ENCODE peak calls at places on chromosomes 3 and 15, in seven cellular contexts. S, F, X, H, L, P and C are unnamed samples.

GRCh38 chr3:193040836-193041672 is 123.4 kb upstream of the MB21D2 start:
- DNase-seq in S (no peak), F (no peak), X (peak; percentile 55), H (peak; percentile 43), L (peak; percentile 13), P (peak; percentile 50), C (no peak)

GRCh38 chr3:157145566-157145965 is 14.4 kb downstream of the CCNL1 start:
- DNase-seq in S (no peak), F (no peak), X (no peak), H (no peak), L (no peak), P (no peak), C (no peak)

GRCh38 chr3:112010631-112011030 is 11.9 kb downstream of the TAGLN3 start:
- DNase-seq in S (no peak), F (no peak), X (no peak), H (no peak), L (no peak), P (no peak), C (no peak)

GRCh38 chr15:89828324-89829145 is 13.9 kb upstream of the ANPEP start:
- DNase-seq in S (peak; percentile 53), F (no peak), X (no peak), H (no peak), L (no peak), P (no peak), C (no peak)

GRCh38 chr15:58684036-58684700 is 65.3 kb downstream of the ADAM10 start:
- DNase-seq in S (no peak), F (no peak), X (no peak), H (no peak), L (no peak), P (no peak), C (no peak)

GRCh38 chr15:100340721-100341661 is 784 bp downstream of the ADAMTS17 start:
- DNase-seq in S (no peak), F (no peak), X (peak; percentile 35), H (no peak), L (no peak), P (no peak), C (no peak)

GRCh38 chr3:167886690-167887089 is 151.2 kb downstream of the SERPINI1 start:
- DNase-seq in S (no peak), F (no peak), X (no peak), H (no peak), L (no peak), P (no peak), C (no peak)

GRCh38 chr15:81722982-81723381 is 322.8 kb downstream of the MEX3B start:
- DNase-seq in S (no peak), F (no peak), X (no peak), H (no peak), L (no peak), P (no peak), C (no peak)

GRCh38 chr3:138939563-138940241 is 7.2 kb downstream of the FOXL2 start:
- DNase-seq in S (no peak), F (no peak), X (no peak), H (no peak), L (no peak), P (no peak), C (no peak)

GRCh38 chr15:89794627-89795241 is 18.6 kb downstream of the MESP2 start:
- DNase-seq in S (no peak), F (peak; percentile 30), X (no peak), H (peak; percentile 95), L (no peak), P (no peak), C (no peak)

GRCh38 chr3:100103558-100104441 is 10.5 kb downstream of the FILIP1L start:
- DNase-seq in S (no peak), F (no peak), X (no peak), H (no peak), L (no peak), P (no peak), C (no peak)

GRCh38 chr3:157066335-157067071 is 93.4 kb downstream of the CCNL1 start:
- DNase-seq in S (no peak), F (no peak), X (no peak), H (no peak), L (no peak), P (no peak), C (no peak)

GRCh38 chr3:50257990-50258389 is 11.0 kb upstream of the SEMA3B start:
- DNase-seq in S (no peak), F (no peak), X (no peak), H (no peak), L (no peak), P (no peak), C (no peak)

GRCh38 chr3:50260942-50261441 is 8.0 kb upstream of the SEMA3B start:
- DNase-seq in S (no peak), F (no peak), X (no peak), H (no peak), L (no peak), P (no peak), C (no peak)

GRCh38 chr3:50260027-50260941 is 8.7 kb upstream of the SEMA3B start:
- DNase-seq in S (peak; percentile 93), F (peak; percentile 98), X (peak; percentile 78), H (peak; percentile 93), L (peak; percentile 80), P (no peak), C (peak; percentile 80)

GRCh38 chr3:50258979-50259378 is 10.0 kb upstream of the SEMA3B start:
- DNase-seq in S (no peak), F (no peak), X (no peak), H (no peak), L (no peak), P (no peak), C (no peak)

GRCh38 chr3:50259432-50260026 is 9.4 kb upstream of the SEMA3B start:
- DNase-seq in S (no peak), F (no peak), X (no peak), H (no peak), L (no peak), P (no peak), C (no peak)
- H3K4me3 ChIP-seq in S (peak overlapping the region; percentile 65), F (no peak overlapping the region), X (no peak overlapping the region), H (no peak overlapping the region), L (no peak overlapping the region), P (peak overlapping the region; percentile 25), C (peak overlapping the region; percentile 54)

DNA sequence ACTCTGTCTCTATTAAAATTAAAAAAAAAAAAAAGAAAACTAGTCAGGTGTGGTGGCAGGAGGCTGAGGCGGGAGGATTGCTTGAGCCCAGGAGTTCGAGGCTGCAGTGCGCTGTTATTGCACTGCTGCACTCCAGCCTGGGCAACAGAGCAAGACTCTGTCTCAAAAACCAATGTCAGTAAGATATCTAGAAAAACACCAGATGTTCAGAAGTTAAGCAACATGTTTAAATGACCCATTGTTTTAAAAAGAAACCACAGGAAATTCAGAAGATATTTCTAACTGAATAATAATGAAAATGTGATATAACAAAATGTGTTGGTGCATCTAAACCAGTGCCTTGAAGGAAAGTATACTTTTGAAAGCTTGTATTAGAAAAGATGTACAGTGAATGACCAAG is 203.4 kb upstream of the CGNL1 start:
- DNase-seq in S (no peak), F (no peak), X (peak; percentile 13), H (peak; percentile 50), L (no peak), P (no peak), C (no peak)
- H3K36me3 ChIP-seq in S (no peaks in the 10 kb centered on the region), F (peaks cover 1% of the 10 kb centered on the region), X (peaks cover 4% of the 10 kb centered on the region), H (peaks cover 3% of the 10 kb centered on the region), L (no peaks in the 10 kb centered on the region), P (no peaks in the 10 kb centered on the region), C (no peaks in the 10 kb centered on the region)

DNA sequence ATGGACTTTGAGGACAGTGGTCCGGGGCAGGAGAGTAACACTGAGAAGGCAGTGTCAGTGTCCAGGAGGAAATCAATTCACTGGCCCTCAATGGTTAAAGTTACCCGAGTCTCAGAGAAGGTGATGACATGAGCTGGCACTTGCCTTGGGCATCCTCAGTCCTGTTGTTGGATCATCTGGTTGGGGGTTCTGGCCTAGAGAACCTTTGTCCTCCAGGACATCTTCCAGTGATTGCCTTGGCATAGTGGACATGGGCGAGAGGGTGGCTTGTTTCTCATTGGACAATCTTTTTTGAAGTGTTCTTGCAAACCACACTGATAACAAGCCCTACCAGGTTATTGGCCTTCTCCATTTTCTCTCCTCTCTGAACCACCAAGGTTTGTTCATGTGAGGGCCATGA is 83.4 kb upstream of the TERB2 start:
- DNase-seq in S (no peak), F (no peak), X (no peak), H (no peak), L (no peak), P (no peak), C (no peak)
- H3K4me1 ChIP-seq in S (no peaks in the 10 kb centered on the region), F (no peaks in the 10 kb centered on the region), X (no peaks in the 10 kb centered on the region), H (no peaks in the 10 kb centered on the region), L (no peaks in the 10 kb centered on the region), P (no peaks in the 10 kb centered on the region), C (no peaks in the 10 kb centered on the region)

DNA sequence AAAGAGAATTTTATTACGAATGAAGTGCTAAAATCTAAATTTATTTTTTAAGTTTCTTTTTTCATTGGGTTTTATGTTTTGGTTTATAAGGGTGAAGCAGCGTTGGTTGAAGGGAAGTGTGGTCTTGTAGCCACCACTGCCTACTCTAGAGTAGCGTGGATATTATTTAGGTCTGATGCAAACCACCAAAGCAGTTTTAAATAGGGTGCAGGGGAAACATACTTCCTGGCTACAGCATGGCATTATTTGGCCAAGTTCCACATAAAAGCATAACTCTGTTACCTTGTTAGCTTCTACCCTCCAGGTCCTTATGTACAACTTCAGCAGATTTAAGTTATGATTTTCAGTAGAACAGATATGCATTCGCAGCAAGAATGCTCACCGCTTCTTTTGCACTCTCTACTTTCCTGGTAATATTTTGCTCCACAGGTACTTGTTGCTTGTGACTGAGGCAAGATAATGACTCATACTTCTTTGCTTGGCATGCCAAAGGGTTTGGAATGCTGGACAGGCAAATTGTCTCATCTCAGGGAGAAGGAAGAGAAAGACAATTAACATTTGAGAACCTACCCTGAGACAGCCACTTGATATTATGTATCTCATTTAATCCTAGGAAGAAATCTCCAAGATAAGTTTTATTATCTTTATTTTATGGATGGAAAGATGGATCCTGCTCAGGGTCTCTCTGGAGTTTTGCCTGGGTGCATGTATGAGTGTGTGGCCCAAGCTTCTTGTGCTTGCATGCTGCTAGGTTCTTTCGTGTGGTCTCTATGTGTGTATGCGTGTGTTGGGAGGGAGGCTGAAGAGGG is 5.4 kb downstream of the TGFBR2 start:
- DNase-seq in S (no peak), F (no peak), X (peak; percentile 67), H (no peak), L (no peak), P (no peak), C (no peak)
- H3K4me3 ChIP-seq in S (no peak overlapping the region), F (no peak overlapping the region), X (peak overlapping the region; percentile 96), H (peak overlapping the region; percentile 16), L (peak overlapping the region; percentile 81), P (peak overlapping the region; percentile 3), C (peak overlapping the region; percentile 35)

GRCh38 chr3:14663396-14663795 is 11.5 kb upstream of the C3orf20 start:
- DNase-seq in S (no peak), F (no peak), X (no peak), H (no peak), L (no peak), P (no peak), C (no peak)
- H3K36me3 ChIP-seq in S (peaks cover 64% of the 10 kb centered on the region), F (peaks cover 17% of the 10 kb centered on the region), X (peaks cover 96% of the 10 kb centered on the region), H (peaks cover 22% of the 10 kb centered on the region), L (peaks cover 83% of the 10 kb centered on the region), P (peaks cover 75% of the 10 kb centered on the region), C (peaks cover 97% of the 10 kb centered on the region)

GRCh38 chr3:128605091-128606046 is 45.2 kb downstream of the RPN1 start:
- DNase-seq in S (no peak), F (no peak), X (no peak), H (no peak), L (no peak), P (no peak), C (no peak)
- H3K4me1 ChIP-seq in S (no peaks in the 10 kb centered on the region), F (no peaks in the 10 kb centered on the region), X (peaks cover 6% of the 10 kb centered on the region), H (peaks cover 5% of the 10 kb centered on the region), L (no peaks in the 10 kb centered on the region), P (no peaks in the 10 kb centered on the region), C (peaks cover 4% of the 10 kb centered on the region)